ENCODE peak calls at places on chromosomes 11 and 22, in four cellular contexts. Q, O, P and A are unnamed samples.

GRCh38 chr11:118742304-118742703 is 48.7 kb downstream of the DDX6 start:
- DNase-seq in Q (peak; percentile 21), O (no peak), P (no peak), A (no peak)

GRCh38 chr22:38772624-38772873 is 16.8 kb upstream of the SUN2 start:
- DNase-seq in Q (no peak), O (no peak), P (no peak), A (no peak)

GRCh38 chr11:70854891-70855556 is 397.4 kb downstream of the SHANK2 start:
- DNase-seq in Q (no peak), O (no peak), P (no peak), A (no peak)

GRCh38 chr11:13183094-13183825 is 94.3 kb upstream of the BMAL1 start:
- DNase-seq in Q (peak; percentile 28), O (no peak), P (no peak), A (no peak)

GRCh38 chr11:59759900-59760299 is 4.7 kb downstream of the STX3 start:
- DNase-seq in Q (no peak), O (no peak), P (no peak), A (no peak)

GRCh38 chr11:45884596-45885185 is 760 bp upstream of the MAPK8IP1 start:
- DNase-seq in Q (no peak), O (no peak), P (no peak), A (no peak)

GRCh38 chr11:93100211-93100610 is 97.6 kb downstream of the SLC36A4 start:
- DNase-seq in Q (no peak), O (no peak), P (no peak), A (no peak)

GRCh38 chr11:64805481-64805880 is 2.5 kb upstream of the MAP4K2 start:
- DNase-seq in Q (no peak), O (no peak), P (no peak), A (no peak)

GRCh38 chr22:30193031-30193794 is 53.3 kb downstream of the LIF start:
- DNase-seq in Q (no peak), O (no peak), P (no peak), A (no peak)

GRCh38 chr11:84965484-84965883 is 661.7 kb downstream of the DLG2 start:
- DNase-seq in Q (no peak), O (peak; percentile 7), P (no peak), A (no peak)

GRCh38 chr11:44004452-44004833 is 43.3 kb upstream of the ACCSL start:
- DNase-seq in Q (no peak), O (no peak), P (no peak), A (no peak)

GRCh38 chr11:15176646-15177163 is 62.0 kb downstream of the INSC start:
- DNase-seq in Q (no peak), O (no peak), P (no peak), A (no peak)

GRCh38 chr11:57249384-57250319 is 12.6 kb upstream of the APLNR start:
- DNase-seq in Q (peak; percentile 23), O (no peak), P (no peak), A (peak; percentile 50)

GRCh38 chr11:123122341-123122740 is 60.4 kb upstream of the HSPA8 start:
- DNase-seq in Q (no peak), O (no peak), P (no peak), A (no peak)

GRCh38 chr11:110972640-110973039 is 260.4 kb upstream of the ARHGAP20 start:
- DNase-seq in Q (no peak), O (no peak), P (no peak), A (no peak)

GRCh38 chr22:31019276-31019930 is 50.3 kb downstream of the TUG1 start:
- DNase-seq in Q (no peak), O (no peak), P (no peak), A (no peak)

GRCh38 chr11:7551571-7551970 is 37.8 kb downstream of the PPFIBP2 start:
- DNase-seq in Q (no peak), O (no peak), P (no peak), A (no peak)

GRCh38 chr11:65395961-65396530 is 9.6 kb downstream of the FRMD8 start:
- DNase-seq in Q (no peak), O (no peak), P (no peak), A (no peak)

GRCh38 chr11:96186806-96187205 is 156.2 kb downstream of the MAML2 start:
- DNase-seq in Q (no peak), O (no peak), P (no peak), A (no peak)

GRCh38 chr11:62556872-62557631 is 10.4 kb upstream of the AHNAK start:
- DNase-seq in Q (no peak), O (no peak), P (peak; percentile 81), A (no peak)

GRCh38 chr11:116787786-116788486 is at the start of gene ZPR1:
- DNase-seq in Q (peak; percentile 37), O (no peak), P (no peak), A (peak; percentile 27)

GRCh38 chr11:46674463-46675287 is 25.7 kb downstream of the ARHGAP1 start:
- DNase-seq in Q (peak; percentile 53), O (peak; percentile 39), P (no peak), A (peak; percentile 92)

GRCh38 chr11:5591613-5592012 is 4.8 kb upstream of the TRIM6 start:
- DNase-seq in Q (no peak), O (no peak), P (no peak), A (no peak)

GRCh38 chr22:32309585-32310251 is 47.9 kb upstream of the RFPL3 start:
- DNase-seq in Q (no peak), O (no peak), P (no peak), A (no peak)

GRCh38 chr11:86041975-86042378 is 26.9 kb downstream of the PICALM start:
- DNase-seq in Q (peak; percentile 77), O (peak; percentile 44), P (peak; percentile 60), A (peak; percentile 84)

GRCh38 chr22:29639096-29639495 is 35.7 kb downstream of the NF2 start:
- DNase-seq in Q (no peak), O (no peak), P (no peak), A (no peak)

GRCh38 chr22:47038206-47038835 is 275.9 kb downstream of the TBC1D22A start:
- DNase-seq in Q (no peak), O (no peak), P (no peak), A (no peak)

GRCh38 chr11:64040684-64041267 is 5.0 kb downstream of the FLRT1 start:
- DNase-seq in Q (peak; percentile 27), O (no peak), P (no peak), A (no peak)

GRCh38 chr11:10325398-10326079 is 20.7 kb downstream of the ADM start:
- DNase-seq in Q (no peak), O (no peak), P (no peak), A (no peak)

GRCh38 chr11:117807482-117808272 is 10.7 kb upstream of the DSCAML1 start:
- DNase-seq in Q (no peak), O (no peak), P (no peak), A (no peak)

GRCh38 chr11:118321386-118322082 is 17.0 kb downstream of the CD3E start:
- DNase-seq in Q (peak; percentile 32), O (no peak), P (no peak), A (no peak)

GRCh38 chr22:48739348-48740085 is 1088.2 kb downstream of the BRD1 start:
- DNase-seq in Q (no peak), O (no peak), P (no peak), A (no peak)

GRCh38 chr22:30408388-30409101 is 11.7 kb downstream of the SEC14L2 start:
- DNase-seq in Q (peak; percentile 35), O (no peak), P (no peak), A (no peak)

GRCh38 chr11:12131943-12132789 is 21.8 kb downstream of the MICAL2 start:
- DNase-seq in Q (no peak), O (no peak), P (no peak), A (no peak)

GRCh38 chr11:77201370-77201769 is 73.3 kb downstream of the MYO7A start:
- DNase-seq in Q (no peak), O (no peak), P (no peak), A (no peak)

GRCh38 chr11:129366737-129367597 is 8.7 kb upstream of the BARX2 start:
- DNase-seq in Q (no peak), O (no peak), P (no peak), A (no peak)

DNA sequence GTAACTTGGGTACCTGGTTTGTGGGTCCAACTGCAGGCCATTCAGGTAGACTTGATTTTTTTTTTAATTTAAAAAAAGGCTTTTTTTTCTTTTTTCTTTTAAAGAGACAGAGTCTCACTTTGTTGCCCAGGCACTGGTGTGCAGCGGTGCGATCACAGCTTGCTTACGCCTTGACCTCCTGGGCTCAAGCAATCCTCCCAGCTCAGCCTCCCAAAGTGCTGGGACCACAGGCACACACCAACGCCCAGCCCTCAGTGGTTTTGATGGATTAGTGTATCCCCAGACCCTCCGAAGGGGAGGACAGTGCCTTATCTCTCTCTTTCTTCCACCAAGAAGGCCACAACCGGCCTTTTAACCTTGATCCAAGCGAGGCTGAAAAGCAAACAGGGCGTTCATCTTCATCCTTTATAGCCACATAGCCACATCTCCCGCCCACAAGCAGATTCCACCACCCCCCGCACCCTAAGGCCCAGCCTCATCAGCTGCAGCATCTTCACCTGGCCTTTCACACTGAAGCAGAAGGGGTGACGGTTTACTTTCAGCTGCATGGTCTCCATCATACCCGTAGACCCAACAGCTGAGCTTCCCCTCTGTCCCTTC is 17.6 kb upstream of the COMT start:
- DNase-seq in Q (no peak), O (no peak), P (no peak), A (no peak)
- TF ChIP-seq SUZ12 in Q (no peak), O (no peak), P (no peak), A (no peak)

GRCh38 chr11:827146-827860 is 416 bp upstream of the CRACR2B start:
- DNase-seq in Q (peak; percentile 47), O (no peak), P (no peak), A (no peak)
- H3K4me3 ChIP-seq in Q (peak overlapping the region; percentile 69), O (peak overlapping the region; percentile 42), P (peak overlapping the region; percentile 93), A (peak overlapping the region; percentile 28)

GRCh38 chr11:108144615-108145014 is 23.2 kb downstream of the ACAT1 start:
- DNase-seq in Q (no peak), O (no peak), P (no peak), A (no peak)
- H3K36me3 ChIP-seq in Q (peaks cover 77% of the 10 kb centered on the region), O (peaks cover 48% of the 10 kb centered on the region), P (peaks cover 24% of the 10 kb centered on the region), A (peaks cover 51% of the 10 kb centered on the region)

GRCh38 chr11:121476379-121477032 is 23.7 kb upstream of the SORL1-AS1 start:
- DNase-seq in Q (peak; percentile 83), O (no peak), P (no peak), A (no peak)

GRCh38 chr11:121471167-121471566 is 18.4 kb upstream of the SORL1-AS1 start:
- DNase-seq in Q (no peak), O (no peak), P (no peak), A (no peak)

GRCh38 chr11:121472310-121472709 is 19.5 kb upstream of the SORL1-AS1 start:
- DNase-seq in Q (no peak), O (no peak), P (no peak), A (no peak)

GRCh38 chr11:121469910-121470309 is 17.1 kb upstream of the SORL1-AS1 start:
- DNase-seq in Q (no peak), O (no peak), P (no peak), A (no peak)

DNA sequence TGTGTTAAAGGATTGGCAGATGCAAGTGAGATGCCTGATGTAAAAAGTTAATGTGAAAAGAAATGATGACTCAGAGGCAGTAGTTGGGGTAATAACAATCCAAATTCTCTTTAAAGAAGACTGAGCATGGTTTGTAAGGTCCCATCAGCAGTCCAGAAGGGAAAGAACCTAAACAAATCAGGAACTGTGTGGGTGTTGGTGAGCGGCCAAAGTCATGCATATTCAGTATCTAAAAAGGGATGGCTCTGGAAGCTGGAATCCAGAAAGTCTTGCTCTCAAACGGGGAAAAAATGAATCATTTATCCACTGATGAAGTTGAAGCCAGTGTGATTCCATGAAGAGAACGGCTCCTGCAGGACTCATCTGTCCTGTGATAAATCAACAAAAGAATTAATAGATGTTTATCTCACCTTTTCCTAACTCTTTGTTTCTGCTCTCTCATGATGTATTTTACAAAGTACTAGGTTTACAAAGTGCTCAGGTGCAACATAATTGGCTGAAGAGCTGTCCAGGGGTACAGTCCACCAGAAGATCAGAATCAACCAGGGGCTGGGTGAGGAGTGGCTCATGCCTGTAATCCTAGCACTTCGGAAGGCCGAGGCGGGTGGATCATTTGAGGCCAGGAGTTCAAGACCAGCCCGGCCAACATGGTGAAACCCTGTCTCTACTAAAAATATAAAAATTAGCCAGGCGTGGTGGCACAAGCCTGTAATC is 20.5 kb upstream of the SORL1-AS1 start:
- DNase-seq in Q (no peak), O (no peak), P (no peak), A (no peak)
- TF ChIP-seq SUZ12 in Q (no peak), O (no peak), P (no peak), A (no peak)